ENCODE peak calls at places on chromosomes 12 and 14, in five cellular contexts. R, A, H, T and F are unnamed samples.

GRCh38 chr12:43676183-43676813 is 82.3 kb downstream of the PUS7L start:
- DNase-seq in R (peak), A (no peak), H (peak), T (no peak), F (no peak)

GRCh38 chr14:23675337-23675736 is 39.2 kb downstream of the DHRS2 start:
- DNase-seq in R (no peak), A (no peak), H (no peak), T (no peak), F (no peak)

GRCh38 chr14:79011091-79011919 is 841.1 kb downstream of the NRXN3 start:
- DNase-seq in R (peak), A (no peak), H (no peak), T (no peak), F (no peak)

GRCh38 chr14:50452285-50452684 is 55.6 kb upstream of the CDKL1 start:
- DNase-seq in R (no peak), A (no peak), H (no peak), T (no peak), F (no peak)

GRCh38 chr14:39491134-39491541 is 58.9 kb upstream of the FBXO33 start:
- DNase-seq in R (peak), A (no peak), H (peak), T (no peak), F (no peak)

GRCh38 chr12:119780786-119781434 is 96.2 kb downstream of the CIT start:
- DNase-seq in R (peak), A (no peak), H (peak), T (peak), F (no peak)

GRCh38 chr14:33589334-33589733 is 361.5 kb downstream of the EGLN3 start:
- DNase-seq in R (no peak), A (no peak), H (no peak), T (no peak), F (no peak)

GRCh38 chr12:50188280-50188781 is 21.2 kb upstream of the CERS5 start:
- DNase-seq in R (no peak), A (no peak), H (no peak), T (no peak), F (no peak)

GRCh38 chr14:35827678-35828472 is 1.7 kb downstream of the BRMS1L start:
- DNase-seq in R (no peak), A (no peak), H (no peak), T (no peak), F (no peak)

GRCh38 chr14:34865889-34866574 is 9.1 kb downstream of the BAZ1A start:
- DNase-seq in R (no peak), A (no peak), H (no peak), T (no peak), F (no peak)

GRCh38 chr12:105427883-105428282 is 97.4 kb downstream of the C12orf75 start:
- DNase-seq in R (no peak), A (no peak), H (no peak), T (no peak), F (no peak)

GRCh38 chr14:51365241-51365940 is 125.3 kb downstream of the TMX1 start:
- DNase-seq in R (no peak), A (no peak), H (no peak), T (no peak), F (no peak)

GRCh38 chr14:73833024-73833423 is 18.6 kb upstream of the PTGR2 start:
- DNase-seq in R (no peak), A (no peak), H (no peak), T (no peak), F (no peak)

GRCh38 chr12:66065146-66065545 is 65.4 kb downstream of the LLPH start:
- DNase-seq in R (no peak), A (no peak), H (no peak), T (no peak), F (no peak)